ENCODE peak calls at places on chromosome 20, in eight cellular contexts. H is HEK293T; R is right cardiac atrium; N is amniotic stem cell; I is COR-L47; C is left ventricle myocardium inferior; G is fibroblast of the aortic adventitia; Z is activated T-cell treated with anti-CD3 and anti-CD28 coated beads, Interleukin-2, amount 50 U/mL, for 72 hours. A is an unnamed sample.

GRCh38 chr20:47660983-47661711 is 124.1 kb downstream of the SULF2 start:
- DNase-seq in Z (no peak), G (no peak), C (no peak), H (no peak), R (no peak), N (no peak), I (no peak), A (no peak)

GRCh38 chr20:5205348-5206210 is 78.8 kb downstream of the CDS2 start:
- DNase-seq in G (peak; percentile 78), H (peak; percentile 86), I (peak; percentile 35), R (peak; percentile 86), C (peak; percentile 70), Z (peak; percentile 68), N (peak; percentile 40), A (peak; percentile 61)

GRCh38 chr20:3889489-3890409 is 562 bp downstream of the PANK2 start:
- DNase-seq in G (no peak), N (no peak), H (no peak), C (peak; percentile 37), Z (peak; percentile 68), R (peak; percentile 79), I (peak; percentile 44), A (no peak)

GRCh38 chr20:57429579-57430202 is 38.5 kb downstream of the RBM38 start:
- DNase-seq in Z (no peak), G (peak; percentile 37), C (no peak), H (no peak), I (no peak), N (no peak), R (peak; percentile 9), A (no peak)

GRCh38 chr20:37393196-37393862 is 47.4 kb downstream of the SRC start:
- DNase-seq in H (no peak), Z (no peak), I (no peak), N (no peak), G (no peak), R (peak; percentile 69), C (no peak), A (no peak)

GRCh38 chr20:35005463-35005961 is 49.8 kb downstream of the MYH7B start:
- DNase-seq in H (no peak), G (no peak), R (peak; percentile 22), N (no peak), C (no peak), I (no peak), Z (no peak), A (no peak)

GRCh38 chr20:443223-443793 is 19.0 kb downstream of the TBC1D20 start:
- DNase-seq in H (no peak), G (no peak), C (no peak), I (no peak), Z (no peak), R (no peak), N (no peak), A (no peak)

GRCh38 chr20:46509523-46509922 is 3.8 kb downstream of the ZNF334 start:
- DNase-seq in Z (no peak), N (no peak), C (no peak), I (no peak), G (no peak), H (no peak), R (no peak), A (no peak)

GRCh38 chr20:33963756-33964155 is 30.0 kb upstream of the RALY start:
- DNase-seq in I (no peak), C (no peak), N (no peak), Z (no peak), H (no peak), R (no peak), G (no peak), A (no peak)

GRCh38 chr20:63941282-63942060 is 14.7 kb downstream of the UCKL1 start:
- DNase-seq in R (peak; percentile 89), Z (peak; percentile 80), H (peak; percentile 51), C (peak; percentile 61), G (no peak), I (no peak), N (no peak), A (peak; percentile 68)

GRCh38 chr20:16273812-16274560 is 299.3 kb downstream of the KIF16B start:
- DNase-seq in H (no peak), I (no peak), R (no peak), G (no peak), N (no peak), Z (no peak), C (no peak), A (no peak)

GRCh38 chr20:23122959-23123655 is 37.0 kb upstream of the CD93 start:
- DNase-seq in G (no peak), H (no peak), N (no peak), C (no peak), R (no peak), Z (no peak), I (no peak), A (no peak)

GRCh38 chr20:47125553-47126373 is 230.7 kb downstream of the ZMYND8 start:
- DNase-seq in H (no peak), I (peak; percentile 66), N (no peak), R (peak; percentile 46), C (peak; percentile 18), Z (no peak), G (peak; percentile 48), A (no peak)

GRCh38 chr20:43794326-43794725 is 67.5 kb upstream of the GTSF1L start:
- DNase-seq in I (no peak), H (no peak), G (no peak), N (no peak), Z (no peak), C (no peak), R (no peak), A (no peak)

GRCh38 chr20:561437-562231 is 18.0 kb upstream of the CSNK2A1 start:
- DNase-seq in G (peak; percentile 74), R (peak; percentile 68), N (peak; percentile 41), H (peak; percentile 78), Z (peak; percentile 57), C (peak; percentile 56), I (peak; percentile 47), A (no peak)

GRCh38 chr20:41111578-41111951 is 25.8 kb upstream of the PLCG1 start:
- DNase-seq in N (no peak), R (no peak), C (no peak), H (no peak), Z (no peak), I (no peak), G (no peak), A (no peak)

GRCh38 chr20:52219441-52219840 is 27.9 kb upstream of the ZFP64 start:
- DNase-seq in C (no peak), N (no peak), Z (no peak), I (peak; percentile 40), H (no peak), G (no peak), R (no peak), A (no peak)

GRCh38 chr20:23255658-23256385 is 94.8 kb upstream of the NXT1 start:
- DNase-seq in H (no peak), I (no peak), Z (no peak), G (peak; percentile 63), N (no peak), R (no peak), C (no peak), A (no peak)

GRCh38 chr20:5211803-5212714 is 85.3 kb downstream of the CDS2 start:
- DNase-seq in H (no peak), C (no peak), N (no peak), Z (no peak), G (no peak), I (no peak), R (no peak), A (no peak)

A was measured in stimulated activated naive CD4-positive, alpha-beta T cell.